ENCODE peak calls at places on chromosomes 7 and 10, in five cellular contexts. U is stimulated activated CD8-positive, alpha-beta memory T cell treated with anti-CD3 and anti-CD28 coated beads, Interleukin-15, amount 100 ng/mL, for 1 hour; Q is Calu3; Z is AG10803; E is EH. W is an unnamed sample.

GRCh38 chr7:33062023-33062781 is at the start of gene NT5C3A:
- DNase-seq in U (no peak), Q (peak), Z (no peak), E (peak), W (no peak)

GRCh38 chr7:21939136-21939857 is 6.4 kb downstream of the CDCA7L start:
- DNase-seq in U (no peak), Q (no peak), Z (peak), E (peak), W (no peak)

GRCh38 chr7:146982482-146982881 is 865.9 kb downstream of the CNTNAP2 start:
- DNase-seq in U (no peak), Q (no peak), Z (no peak), E (no peak), W (no peak)

GRCh38 chr10:7704360-7704759 is 1.2 kb downstream of the ITIH2 start:
- DNase-seq in U (no peak), Q (no peak), Z (no peak), E (no peak), W (no peak)

GRCh38 chr10:44913312-44914079 is 2.4 kb downstream of the TMEM72 start:
- DNase-seq in U (no peak), Q (no peak), Z (no peak), E (no peak), W (no peak)

GRCh38 chr7:87413951-87414381 is 61.5 kb downstream of the ABCB4 start:
- DNase-seq in U (no peak), Q (no peak), Z (peak), E (peak), W (no peak)

GRCh38 chr7:102277901-102278300 is 8.8 kb upstream of the SH2B2 start:
- DNase-seq in U (no peak), Q (no peak), Z (no peak), E (no peak), W (no peak)

GRCh38 chr7:133112335-133112734 is 30.4 kb upstream of the CHCHD3 start:
- DNase-seq in U (no peak), Q (no peak), Z (no peak), E (no peak), W (no peak)

GRCh38 chr10:29535012-29535777 is 99.6 kb downstream of the SVIL start:
- DNase-seq in U (no peak), Q (peak), Z (peak), E (peak), W (no peak)

GRCh38 chr7:66901941-66902843 is 18.8 kb upstream of the TMEM248 start:
- DNase-seq in U (no peak), Q (no peak), Z (no peak), E (no peak), W (no peak)

GRCh38 chr7:3399858-3400257 is 98.8 kb downstream of the SDK1 start:
- DNase-seq in U (no peak), Q (peak), Z (no peak), E (no peak), W (no peak)

GRCh38 chr7:148588891-148589215 is 1.7 kb upstream of the C7orf33 start:
- DNase-seq in U (no peak), Q (no peak), Z (no peak), E (no peak), W (no peak)